ENCODE peak calls at places on chromosomes 6 and 20, in six cellular contexts. O is mucosa of descending colon, K is GM23248, Z is prostate gland, A is dorsolateral prefrontal cortex, J is heart right ventricle. L is an unnamed sample.

GRCh38 chr20:49846206-49846807 is 33.7 kb downstream of the SLC9A8 start:
- DNase-seq in K (peak), Z (peak), O (no peak), J (no peak), A (no peak), L (peak)

GRCh38 chr6:110662468-110663211 is 152.6 kb downstream of the CDK19 start:
- DNase-seq in K (peak), Z (no peak), A (no peak), J (no peak), O (no peak), L (no peak)

GRCh38 chr6:138240476-138241245 is 22.4 kb upstream of the PBOV1 start:
- DNase-seq in J (no peak), A (no peak), O (no peak), Z (no peak), K (no peak), L (peak)

GRCh38 chr6:90149280-90149679 is 147.4 kb downstream of the BACH2 start:
- DNase-seq in Z (no peak), K (no peak), J (no peak), O (no peak), A (no peak), L (no peak)

GRCh38 chr20:24669701-24670100 is 200.3 kb downstream of the SYNDIG1 start:
- DNase-seq in K (no peak), A (peak), Z (no peak), O (peak), J (no peak), L (no peak)

GRCh38 chr20:49475979-49476378 is 6.5 kb downstream of the KCNB1 start:
- DNase-seq in A (no peak), J (no peak), O (no peak), Z (no peak), K (no peak), L (no peak)

GRCh38 chr6:85402922-85403321 is 47.0 kb upstream of the NT5E start:
- DNase-seq in Z (no peak), J (no peak), K (peak), A (no peak), O (no peak), L (no peak)

GRCh38 chr6:116511424-116512131 is at the start of gene CALHM5:
- DNase-seq in K (peak), O (no peak), J (peak), Z (no peak), A (no peak), L (peak)

GRCh38 chr20:19885981-19886665 is 128.1 kb downstream of the RIN2 start:
- DNase-seq in K (peak), Z (peak), A (no peak), O (peak), J (peak), L (no peak)

GRCh38 chr6:95687839-95688238 is 110.5 kb downstream of the MANEA start:
- DNase-seq in K (no peak), J (no peak), Z (no peak), A (no peak), O (no peak), L (no peak)

GRCh38 chr6:3784885-3785744 is 33.6 kb upstream of the PXDC1 start:
- DNase-seq in Z (no peak), A (no peak), O (no peak), J (no peak), K (no peak), L (no peak)

GRCh38 chr6:3766219-3766618 is 14.7 kb upstream of the PXDC1 start:
- DNase-seq in A (no peak), O (no peak), J (no peak), Z (peak), K (peak), L (no peak)

GRCh38 chr6:93059911-93060310 is 359.4 kb downstream of the EPHA7 start:
- DNase-seq in K (no peak), J (no peak), Z (no peak), O (no peak), A (no peak), L (no peak)

GRCh38 chr20:1273366-1273765 is 7.3 kb downstream of the SNPH start:
- DNase-seq in O (no peak), A (no peak), J (no peak), K (no peak), Z (no peak), L (no peak)

GRCh38 chr20:9838378-9839295 is at the start of gene PAK5:
- DNase-seq in Z (peak), O (peak), A (peak), J (no peak), K (peak), L (peak)

GRCh38 chr6:47794577-47795135 is 12.8 kb downstream of the OPN5 start:
- DNase-seq in K (no peak), Z (no peak), A (no peak), O (no peak), J (no peak), L (no peak)

GRCh38 chr20:15555913-15556312 is 1017.3 kb downstream of the KIF16B start:
- DNase-seq in J (no peak), O (no peak), K (no peak), A (no peak), Z (peak), L (no peak)

DNA sequence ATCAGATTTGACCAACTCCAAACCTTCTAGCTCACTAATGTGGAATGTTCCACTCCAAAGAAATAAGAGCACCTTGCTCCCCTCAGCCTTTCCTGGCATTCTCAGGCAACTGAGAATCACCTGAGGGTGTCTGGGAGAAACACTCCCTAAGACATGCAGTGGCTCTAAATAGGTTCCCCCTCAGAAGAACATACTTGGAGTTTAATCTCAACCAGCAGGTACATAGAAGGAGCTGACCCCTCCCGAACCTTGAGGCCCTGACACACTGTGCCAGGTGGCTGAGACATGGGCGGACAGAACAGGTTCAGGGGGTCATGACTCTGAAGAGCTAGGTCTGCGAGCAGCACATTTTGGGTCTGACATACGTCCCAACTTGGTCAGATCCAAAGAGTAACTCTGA is 107.6 kb upstream of the MAP3K4 start:
- DNase-seq in Z (no peak), J (no peak), A (no peak), O (no peak), K (no peak), L (no peak)
- H3K4me3 ChIP-seq in Z (no peak), J (no peak), A (no peak), O (no peak), K (no peak), L (no peak)

GRCh38 chr6:27562027-27562410 is 89.1 kb upstream of the ZNF184 start:
- DNase-seq in A (no peak), J (no peak), O (no peak), K (no peak), Z (no peak), L (no peak)

GRCh38 chr6:27568226-27568889 is 95.5 kb upstream of the ZNF184 start:
- DNase-seq in O (no peak), J (no peak), A (no peak), Z (no peak), K (no peak), L (no peak)

DNA sequence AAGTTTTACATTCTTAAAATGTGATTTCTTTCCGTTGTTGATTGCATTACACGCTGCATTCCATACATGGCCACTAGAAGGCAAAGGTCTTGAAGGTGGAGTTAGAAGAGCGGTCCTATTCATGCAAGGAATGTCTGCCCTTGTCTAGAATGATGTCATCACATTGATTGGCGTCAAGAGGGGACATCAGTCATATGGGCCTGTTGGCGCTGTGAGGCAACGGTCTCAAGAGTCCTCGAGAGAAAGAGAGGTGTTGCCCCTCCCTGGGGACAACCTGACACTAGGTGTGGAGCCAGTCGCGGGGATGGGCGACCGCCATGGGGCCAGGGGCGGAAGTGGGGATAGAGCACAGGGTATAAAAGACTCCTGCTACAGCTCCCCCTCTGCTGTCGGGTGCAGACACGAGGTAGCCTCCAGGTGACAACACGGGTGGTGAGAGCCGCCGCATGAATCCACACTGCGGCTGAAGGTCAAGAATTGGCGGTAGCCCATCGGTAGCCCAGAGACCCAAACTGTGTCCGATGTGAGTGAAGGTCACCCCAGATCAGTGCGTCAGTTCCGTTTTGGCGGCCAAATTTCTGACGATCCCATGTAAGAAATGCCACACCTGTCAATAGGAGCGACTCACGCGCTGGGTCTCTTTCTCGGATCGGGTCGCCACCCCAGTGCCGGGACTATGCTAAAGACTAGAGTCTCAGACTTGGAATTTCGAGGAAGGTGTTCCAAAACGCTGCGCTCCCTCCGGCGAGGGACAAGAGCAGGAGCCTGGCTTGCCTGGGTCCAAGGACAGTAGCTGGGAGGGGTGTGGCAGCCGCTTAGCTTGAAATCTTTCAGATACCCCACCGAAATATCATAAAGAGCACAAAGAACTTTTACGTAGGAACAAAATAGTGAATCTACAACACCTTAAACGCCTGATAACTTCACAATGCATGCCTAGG is 93.2 kb upstream of the ZNF184 start:
- DNase-seq in Z (no peak), A (no peak), J (no peak), O (no peak), K (no peak), L (no peak)
- H3K4me3 ChIP-seq in Z (no peak), A (no peak), J (no peak), O (no peak), K (no peak), L (no peak)

GRCh38 chr6:44120692-44121443 is 6.4 kb downstream of the MRPL14 start:
- DNase-seq in A (no peak), K (no peak), O (no peak), Z (no peak), J (no peak), L (no peak)
- H3K4me3 ChIP-seq in A (no peak), K (no peak), O (no peak), Z (no peak), J (no peak), L (no peak)

DNA sequence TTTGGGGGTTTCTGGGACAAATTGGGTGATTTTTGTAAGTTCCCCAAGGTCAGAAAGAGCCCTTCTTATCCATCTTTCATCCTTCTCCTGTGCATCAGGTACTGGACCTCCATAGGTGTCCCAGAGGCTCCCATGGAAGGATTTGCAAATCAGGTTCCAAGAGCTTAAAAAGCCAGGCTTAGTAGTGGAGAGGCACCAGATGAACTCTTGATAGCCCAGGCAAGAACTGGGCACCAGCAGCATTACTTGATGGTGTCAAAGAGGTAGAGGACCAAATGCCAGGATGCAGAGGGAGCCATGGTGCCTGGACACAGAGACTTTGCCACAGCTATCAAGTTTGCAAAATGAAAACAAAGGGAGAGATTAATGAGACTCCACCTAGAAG is 20.9 kb upstream of the TRAM2 start:
- DNase-seq in K (no peak), J (no peak), A (no peak), O (no peak), Z (no peak), L (no peak)
- H3K4me3 ChIP-seq in K (peak), J (peak), A (no peak), O (no peak), Z (no peak), L (no peak)

DNA sequence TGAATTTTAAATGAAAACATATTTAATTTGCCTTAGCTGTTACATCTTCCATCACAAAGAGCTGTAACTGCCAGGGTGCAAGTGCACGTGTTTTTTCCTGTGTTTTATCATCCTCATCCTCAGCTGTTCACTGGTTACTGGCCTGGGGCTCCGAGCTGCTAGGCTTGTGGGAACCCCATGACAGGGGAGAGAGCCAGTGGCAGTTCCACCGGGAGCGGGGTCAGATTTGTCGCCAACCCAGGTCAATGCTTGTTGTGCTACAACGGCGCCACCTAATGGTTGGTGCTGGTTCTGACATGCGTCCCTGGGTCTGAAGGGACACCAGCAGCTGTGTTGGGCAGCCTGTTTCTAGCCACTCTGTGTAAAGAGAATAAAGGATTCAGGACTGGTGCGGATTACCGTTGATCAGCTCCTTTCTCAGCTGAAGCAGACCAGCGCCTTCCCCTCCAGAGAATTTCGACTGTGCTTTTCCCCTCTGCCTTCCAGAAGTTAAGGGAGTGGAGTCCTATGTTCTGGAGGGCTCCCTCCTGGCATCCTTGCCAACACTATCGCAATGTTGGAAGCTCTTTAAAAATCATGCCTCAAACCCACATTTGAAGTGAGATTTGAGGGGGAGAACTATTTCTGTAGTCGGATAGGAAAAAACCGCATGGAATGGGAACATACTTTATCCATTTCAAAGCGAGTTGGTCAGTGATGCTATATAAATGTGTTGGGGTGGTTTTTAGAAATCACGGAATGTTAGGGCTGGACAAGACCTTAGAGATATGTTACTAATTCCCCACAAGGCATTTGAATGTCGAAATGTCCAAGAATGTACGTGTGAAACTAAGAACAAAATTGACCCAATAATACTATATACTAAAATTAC is 32.1 kb downstream of the SUMO4 start:
- DNase-seq in A (peak), K (peak), J (peak), O (peak), Z (peak), L (peak)
- H3K4me3 ChIP-seq in A (peak), K (peak), J (no peak), O (no peak), Z (no peak), L (no peak)

GRCh38 chr20:33658510-33658909 is 3.6 kb upstream of the C20orf144 start:
- DNase-seq in O (no peak), Z (no peak), A (no peak), K (no peak), J (no peak), L (no peak)
- H3K4me3 ChIP-seq in O (no peak), Z (no peak), A (no peak), K (no peak), J (no peak), L (no peak)

GRCh38 chr20:63274381-63275228 is 2.0 kb downstream of the ARFGAP1 start:
- DNase-seq in K (peak), A (no peak), O (no peak), Z (no peak), J (no peak), L (no peak)
- H3K4me3 ChIP-seq in K (peak), A (no peak), O (no peak), Z (no peak), J (peak), L (no peak)

L was measured in astrocyte of the cerebellum.